ENCODE peak calls at places on chromosome 20, in six cellular contexts. One of them, this sample, is unnamed.

GRCh38 chr20:63738687-63739128 is 868 bp upstream of the SLC2A4RG start:
- DNase-seq in CMK: no peak
- DNase-seq in vagina: no peak
- DNase-seq in effector CD4-positive, alpha-beta T cell: peak
- DNase-seq in GM19239: no peak
- DNase-seq in T47D: no peak
- DNase-seq in this sample: no peak

GRCh38 chr20:13261460-13262301 is 40.6 kb downstream of the ISM1 start:
- DNase-seq in vagina: no peak
- DNase-seq in CMK: peak
- DNase-seq in T47D: no peak
- DNase-seq in effector CD4-positive, alpha-beta T cell: peak
- DNase-seq in GM19239: peak
- DNase-seq in this sample: peak

GRCh38 chr20:4170621-4171537 is 155.5 kb upstream of the RNF24 start:
- DNase-seq in vagina: no peak
- DNase-seq in CMK: no peak
- DNase-seq in GM19239: no peak
- DNase-seq in effector CD4-positive, alpha-beta T cell: no peak
- DNase-seq in T47D: no peak
- DNase-seq in this sample: no peak

GRCh38 chr20:10402938-10403593 is 31.0 kb downstream of the MKKS start:
- DNase-seq in vagina: no peak
- DNase-seq in GM19239: no peak
- DNase-seq in effector CD4-positive, alpha-beta T cell: no peak
- DNase-seq in CMK: no peak
- DNase-seq in T47D: no peak
- DNase-seq in this sample: no peak

GRCh38 chr20:59988141-59988540 is 29.9 kb downstream of the CDH26 start:
- DNase-seq in CMK: no peak
- DNase-seq in GM19239: no peak
- DNase-seq in vagina: no peak
- DNase-seq in effector CD4-positive, alpha-beta T cell: no peak
- DNase-seq in T47D: peak
- DNase-seq in this sample: no peak

GRCh38 chr20:37350655-37351574 is 5.0 kb downstream of the SRC start:
- DNase-seq in T47D: no peak
- DNase-seq in vagina: no peak
- DNase-seq in GM19239: no peak
- DNase-seq in CMK: no peak
- DNase-seq in effector CD4-positive, alpha-beta T cell: no peak
- DNase-seq in this sample: no peak

GRCh38 chr20:3911956-3912355 is 22.8 kb downstream of the PANK2 start:
- DNase-seq in T47D: no peak
- DNase-seq in effector CD4-positive, alpha-beta T cell: no peak
- DNase-seq in GM19239: no peak
- DNase-seq in CMK: no peak
- DNase-seq in vagina: no peak
- DNase-seq in this sample: no peak

GRCh38 chr20:64099086-64099786 is 8.1 kb downstream of the NPBWR2 start:
- DNase-seq in vagina: no peak
- DNase-seq in T47D: no peak
- DNase-seq in GM19239: no peak
- DNase-seq in effector CD4-positive, alpha-beta T cell: no peak
- DNase-seq in CMK: no peak
- DNase-seq in this sample: no peak

GRCh38 chr20:63527184-63527583 is 6.6 kb downstream of the PPDPF start:
- DNase-seq in vagina: no peak
- DNase-seq in T47D: no peak
- DNase-seq in GM19239: no peak
- DNase-seq in effector CD4-positive, alpha-beta T cell: no peak
- DNase-seq in CMK: no peak
- DNase-seq in this sample: no peak

GRCh38 chr20:37575884-37576283 is 48.2 kb upstream of the BLCAP start:
- DNase-seq in vagina: no peak
- DNase-seq in T47D: no peak
- DNase-seq in GM19239: peak
- DNase-seq in CMK: peak
- DNase-seq in effector CD4-positive, alpha-beta T cell: no peak
- DNase-seq in this sample: no peak

GRCh38 chr20:36175475-36175995 is 21.0 kb downstream of the EPB41L1 start:
- DNase-seq in T47D: no peak
- DNase-seq in vagina: no peak
- DNase-seq in CMK: no peak
- DNase-seq in effector CD4-positive, alpha-beta T cell: no peak
- DNase-seq in GM19239: no peak
- DNase-seq in this sample: no peak

This sample was measured in GM12892.